ENCODE peak calls at places on chromosomes 3 and 15, in ten cellular contexts. M is HCT116, L is heart left ventricle, G is stomach, S is testis, K is transverse colon, O is K562, Y is A673, W is colonic mucosa, A is hepatocyte. U is an unnamed sample.

GRCh38 chr3:126982125-126982521 is 792 bp upstream of the PLXNA1 start:
- DNase-seq in M (no peak), Y (no peak), L (no peak), G (no peak), A (no peak), S (no peak), K (peak; percentile 39), W (no peak), O (peak; percentile 45), U (no peak)

GRCh38 chr15:50797926-50798325 is 32.4 kb upstream of the SPPL2A start:
- DNase-seq in Y (no peak), L (no peak), G (no peak), S (no peak), A (peak; percentile 41), M (no peak), W (peak; percentile 28), O (no peak), K (no peak), U (no peak)

GRCh38 chr3:197151562-197151961 is 121.9 kb upstream of the MELTF start:
- DNase-seq in A (peak; percentile 61), O (no peak), K (no peak), Y (peak; percentile 72), W (no peak), G (peak; percentile 32), M (no peak), L (no peak), S (no peak), U (no peak)

GRCh38 chr3:172965256-172965655 is 175.8 kb downstream of the SPATA16 start:
- DNase-seq in L (no peak), Y (no peak), G (no peak), K (no peak), M (no peak), O (no peak), S (no peak), A (no peak), W (no peak), U (no peak)

GRCh38 chr3:94083261-94083660 is 20.4 kb downstream of the NSUN3 start:
- DNase-seq in K (no peak), M (no peak), O (no peak), G (no peak), L (no peak), W (no peak), A (no peak), Y (no peak), S (no peak), U (no peak)

GRCh38 chr3:46979958-46980497 is 562 bp downstream of the NBEAL2 start:
- DNase-seq in A (no peak), O (no peak), G (no peak), L (peak; percentile 70), Y (no peak), K (peak; percentile 39), M (no peak), S (peak; percentile 41), W (peak; percentile 50), U (peak; percentile 70)

GRCh38 chr15:91865903-91866302 is 12.4 kb downstream of the SLCO3A1 start:
- DNase-seq in L (no peak), W (no peak), Y (no peak), O (no peak), M (no peak), A (no peak), K (no peak), G (no peak), S (no peak), U (no peak)

GRCh38 chr15:77988386-77989301 is 88.9 kb downstream of the TBC1D2B start:
- DNase-seq in K (no peak), O (no peak), Y (no peak), M (no peak), L (no peak), W (no peak), S (no peak), G (no peak), A (no peak), U (peak; percentile 44)

GRCh38 chr3:167913218-167913902 is 177.8 kb downstream of the SERPINI1 start:
- DNase-seq in M (peak; percentile 31), S (no peak), K (no peak), G (no peak), L (no peak), A (peak; percentile 25), Y (peak; percentile 29), O (no peak), W (no peak), U (peak; percentile 43)

GRCh38 chr3:82055792-82056191 is 294.3 kb upstream of the GBE1 start:
- DNase-seq in A (no peak), L (no peak), O (no peak), G (no peak), S (no peak), Y (no peak), W (no peak), M (peak; percentile 35), K (no peak), U (no peak)

GRCh38 chr3:191244242-191244867 is 45.3 kb downstream of the OSTN start:
- DNase-seq in L (no peak), G (no peak), K (no peak), S (no peak), Y (peak; percentile 40), M (no peak), O (peak; percentile 10), A (no peak), W (no peak), U (no peak)

GRCh38 chr3:50978991-50979667 is 304.4 kb downstream of the DOCK3 start:
- DNase-seq in Y (peak; percentile 1), M (no peak), A (no peak), S (no peak), K (no peak), W (no peak), G (no peak), L (no peak), O (no peak), U (no peak)

GRCh38 chr3:10154335-10155122 is 10.2 kb upstream of the IRAK2 start:
- DNase-seq in S (no peak), W (no peak), L (no peak), O (no peak), M (no peak), A (no peak), Y (no peak), K (no peak), G (no peak), U (no peak)

GRCh38 chr3:150105886-150106612 is 135.4 kb upstream of the PFN2 start:
- DNase-seq in K (no peak), O (no peak), A (no peak), L (no peak), G (no peak), M (no peak), Y (no peak), S (no peak), W (no peak), U (no peak)

GRCh38 chr3:184740509-184741258 is 28.8 kb upstream of the MAGEF1 start:
- DNase-seq in Y (peak; percentile 72), W (no peak), A (no peak), S (no peak), O (peak; percentile 28), G (peak; percentile 14), K (no peak), M (peak; percentile 54), L (no peak), U (no peak)

DNA sequence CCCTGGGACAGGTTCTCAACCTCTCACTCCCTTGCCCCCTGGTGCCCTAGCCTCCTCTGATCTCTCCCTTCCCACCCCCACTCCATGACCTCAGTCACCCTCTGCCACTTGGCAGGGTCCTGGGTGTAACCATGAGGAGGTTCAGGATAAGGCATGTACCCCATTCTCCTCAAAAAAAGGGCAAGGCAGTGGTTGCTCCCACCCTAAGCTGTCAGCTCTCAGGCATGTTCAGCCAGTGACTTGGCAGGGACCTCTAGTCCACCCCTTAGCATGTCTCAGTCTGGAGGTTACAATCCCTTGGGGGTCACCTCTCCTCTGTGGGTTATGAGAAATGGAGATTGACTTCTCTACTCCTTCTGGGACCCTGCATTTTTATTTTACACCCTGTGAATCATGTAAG is 11.0 kb upstream of the BOC start:
- DNase-seq in L (no peak), M (no peak), G (no peak), S (no peak), O (no peak), K (no peak), W (no peak), Y (no peak), A (no peak), U (no peak)
- H3K4me1 ChIP-seq in L (no peaks in the 10 kb centered on the region), M (no peaks in the 10 kb centered on the region), G (no peaks in the 10 kb centered on the region), S (no peaks in the 10 kb centered on the region), O (no peaks in the 10 kb centered on the region), K (peaks cover 1% of the 10 kb centered on the region), W (no peaks in the 10 kb centered on the region), Y (peaks cover under 1% of the 10 kb centered on the region), A (peaks cover under 1% of the 10 kb centered on the region), U (no peaks in the 10 kb centered on the region)

GRCh38 chr15:26439681-26440080 is 333.2 kb downstream of the GABRB3 start:
- DNase-seq in Y (no peak), L (no peak), W (no peak), K (no peak), O (no peak), A (no peak), G (no peak), M (no peak), S (no peak), U (no peak)
- H3K9me3 ChIP-seq in Y (peaks cover 50% of the 10 kb centered on the region), L (no peaks in the 10 kb centered on the region), W (no peaks in the 10 kb centered on the region), K (no peaks in the 10 kb centered on the region), O (no peaks in the 10 kb centered on the region), A (no peaks in the 10 kb centered on the region), G (no peaks in the 10 kb centered on the region), M (peaks cover 64% of the 10 kb centered on the region), S (no peaks in the 10 kb centered on the region), U (no peaks in the 10 kb centered on the region)

GRCh38 chr15:100940785-100941379 is 21.7 kb downstream of the LRRK1 start:
- DNase-seq in S (no peak), L (no peak), M (no peak), Y (no peak), G (no peak), W (no peak), O (no peak), K (no peak), A (no peak), U (peak; percentile 66)
- TF ChIP-seq CTCF in S (no peak), L (no peak), M (no peak), Y (no peak), G (no peak), W (no peak), O (no peak), K (no peak), A (no peak), U (no peak)

GRCh38 chr15:66802087-66803001 is 100.3 kb downstream of the SMAD6 start:
- DNase-seq in W (no peak), A (peak; percentile 63), G (no peak), M (no peak), K (no peak), O (no peak), S (no peak), L (no peak), Y (peak; percentile 41), U (no peak)

GRCh38 chr15:66803182-66803729 is 101.2 kb downstream of the SMAD6 start:
- DNase-seq in M (peak; percentile 86), L (peak; percentile 91), O (peak; percentile 94), K (peak; percentile 89), W (peak; percentile 86), S (peak; percentile 72), A (peak; percentile 97), Y (peak; percentile 76), G (peak; percentile 94), U (peak; percentile 93)

GRCh38 chr15:66801266-66801665 is 99.2 kb downstream of the SMAD6 start:
- DNase-seq in L (no peak), Y (no peak), O (no peak), G (no peak), A (no peak), K (no peak), M (no peak), W (no peak), S (no peak), U (no peak)

GRCh38 chr15:66805207-66805975 is 103.4 kb downstream of the SMAD6 start:
- DNase-seq in S (no peak), O (no peak), G (no peak), K (no peak), A (no peak), M (no peak), Y (no peak), W (no peak), L (no peak), U (no peak)

GRCh38 chr15:66803749-66804148 is 101.7 kb downstream of the SMAD6 start:
- DNase-seq in L (no peak), M (no peak), Y (no peak), G (no peak), K (no peak), W (no peak), O (no peak), S (no peak), A (no peak), U (no peak)
- H3K4me1 ChIP-seq in L (peaks cover 16% of the 10 kb centered on the region), M (peaks cover 46% of the 10 kb centered on the region), Y (peaks cover 24% of the 10 kb centered on the region), G (peaks cover 18% of the 10 kb centered on the region), K (peaks cover 20% of the 10 kb centered on the region), W (peaks cover 17% of the 10 kb centered on the region), O (peaks cover 47% of the 10 kb centered on the region), S (peaks cover 12% of the 10 kb centered on the region), A (peaks cover 32% of the 10 kb centered on the region), U (peaks cover 44% of the 10 kb centered on the region)